ENCODE peak calls at places on chromosomes 6 and 20, in eight cellular contexts. F, A, Y, E, J, M, O and C are unnamed samples.

GRCh38 chr6:164085552-164086325 is 671.2 kb downstream of the QKI start:
- DNase-seq in F (no peak), A (no peak), Y (no peak), E (peak), J (peak), M (no peak), O (no peak), C (no peak)

GRCh38 chr6:107823047-107823557 is 1.0 kb downstream of the SCML4 start:
- DNase-seq in F (no peak), A (no peak), Y (no peak), E (no peak), J (no peak), M (no peak), O (peak), C (no peak)

GRCh38 chr6:1004885-1005635 is 306.8 kb upstream of the FOXQ1 start:
- DNase-seq in F (no peak), A (no peak), Y (no peak), E (peak), J (no peak), M (no peak), O (no peak), C (no peak)

GRCh38 chr6:117482240-117483003 is at the start of gene DCBLD1:
- DNase-seq in F (peak), A (peak), Y (peak), E (peak), J (peak), M (peak), O (peak), C (peak)

GRCh38 chr6:80182291-80182690 is 75.8 kb downstream of the BCKDHB start:
- DNase-seq in F (no peak), A (no peak), Y (no peak), E (peak), J (no peak), M (no peak), O (no peak), C (no peak)

GRCh38 chr6:133804263-133804662 is 84.7 kb upstream of the TCF21 start:
- DNase-seq in F (no peak), A (no peak), Y (no peak), E (no peak), J (no peak), M (no peak), O (no peak), C (no peak)

GRCh38 chr20:44642203-44643153 is 9.0 kb downstream of the ADA start:
- DNase-seq in F (peak), A (peak), Y (peak), E (peak), J (peak), M (peak), O (peak), C (peak)

GRCh38 chr6:34391023-34391485 is 1.4 kb downstream of the NUDT3 start:
- DNase-seq in F (no peak), A (no peak), Y (no peak), E (peak), J (peak), M (no peak), O (peak), C (peak)

GRCh38 chr6:146041282-146041681 is 12.4 kb downstream of the GRM1 start:
- DNase-seq in F (no peak), A (peak), Y (no peak), E (peak), J (no peak), M (no peak), O (no peak), C (peak)

GRCh38 chr6:17200395-17200794 is 80.8 kb upstream of the RBM24 start:
- DNase-seq in F (no peak), A (peak), Y (no peak), E (no peak), J (no peak), M (no peak), O (no peak), C (no peak)

GRCh38 chr6:117384659-117385058 is 41.1 kb downstream of the ROS1 start:
- DNase-seq in F (no peak), A (no peak), Y (no peak), E (no peak), J (no peak), M (peak), O (no peak), C (no peak)

GRCh38 chr6:29631860-29632731 is 887 bp downstream of the GABBR1 start:
- DNase-seq in F (peak), A (peak), Y (peak), E (peak), J (peak), M (peak), O (peak), C (peak)

GRCh38 chr6:157438611-157439109 is 57.7 kb downstream of the ZDHHC14 start:
- DNase-seq in F (no peak), A (no peak), Y (no peak), E (no peak), J (no peak), M (no peak), O (no peak), C (no peak)

GRCh38 chr6:17877196-17877889 is 110.1 kb downstream of the KIF13A start:
- DNase-seq in F (no peak), A (no peak), Y (no peak), E (peak), J (no peak), M (no peak), O (no peak), C (no peak)

GRCh38 chr6:501891-502601 is 110.5 kb downstream of the IRF4 start:
- DNase-seq in F (no peak), A (no peak), Y (no peak), E (no peak), J (no peak), M (no peak), O (peak), C (no peak)

GRCh38 chr6:97524846-97525245 is 241.8 kb upstream of the MMS22L start:
- DNase-seq in F (no peak), A (peak), Y (no peak), E (peak), J (no peak), M (no peak), O (no peak), C (peak)

GRCh38 chr20:4664691-4665360 is 56.9 kb upstream of the PRND start:
- DNase-seq in F (no peak), A (no peak), Y (no peak), E (no peak), J (no peak), M (no peak), O (no peak), C (no peak)

GRCh38 chr6:109671721-109672120 is 19.3 kb downstream of the AK9 start:
- DNase-seq in F (no peak), A (no peak), Y (no peak), E (peak), J (no peak), M (no peak), O (no peak), C (no peak)

GRCh38 chr6:118207947-118208346 is 300.9 kb downstream of the SLC35F1 start:
- DNase-seq in F (no peak), A (no peak), Y (no peak), E (no peak), J (no peak), M (no peak), O (no peak), C (no peak)

GRCh38 chr20:16030253-16030652 is 543.0 kb downstream of the KIF16B start:
- DNase-seq in F (no peak), A (no peak), Y (no peak), E (no peak), J (no peak), M (no peak), O (no peak), C (no peak)

GRCh38 chr20:47300071-47300470 is 56.4 kb downstream of the ZMYND8 start:
- DNase-seq in F (no peak), A (no peak), Y (no peak), E (peak), J (no peak), M (no peak), O (no peak), C (no peak)

GRCh38 chr6:25026723-25027122 is 91.0 kb upstream of the RIPOR2 start:
- DNase-seq in F (no peak), A (no peak), Y (peak), E (no peak), J (no peak), M (no peak), O (no peak), C (no peak)
- TF ChIP-seq CTCF in F (no peak), A (no peak), Y (no peak), E (no peak), J (no peak), M (no peak), O (no peak), C (no peak)

GRCh38 chr20:32018269-32019155 is 8.3 kb downstream of the CCM2L start:
- DNase-seq in F (peak), A (peak), Y (peak), E (no peak), J (peak), M (peak), O (peak), C (peak)
- TF ChIP-seq CTCF in F (no peak), A (peak), Y (no peak), E (no peak), J (no peak), M (no peak), O (no peak), C (peak)

DNA sequence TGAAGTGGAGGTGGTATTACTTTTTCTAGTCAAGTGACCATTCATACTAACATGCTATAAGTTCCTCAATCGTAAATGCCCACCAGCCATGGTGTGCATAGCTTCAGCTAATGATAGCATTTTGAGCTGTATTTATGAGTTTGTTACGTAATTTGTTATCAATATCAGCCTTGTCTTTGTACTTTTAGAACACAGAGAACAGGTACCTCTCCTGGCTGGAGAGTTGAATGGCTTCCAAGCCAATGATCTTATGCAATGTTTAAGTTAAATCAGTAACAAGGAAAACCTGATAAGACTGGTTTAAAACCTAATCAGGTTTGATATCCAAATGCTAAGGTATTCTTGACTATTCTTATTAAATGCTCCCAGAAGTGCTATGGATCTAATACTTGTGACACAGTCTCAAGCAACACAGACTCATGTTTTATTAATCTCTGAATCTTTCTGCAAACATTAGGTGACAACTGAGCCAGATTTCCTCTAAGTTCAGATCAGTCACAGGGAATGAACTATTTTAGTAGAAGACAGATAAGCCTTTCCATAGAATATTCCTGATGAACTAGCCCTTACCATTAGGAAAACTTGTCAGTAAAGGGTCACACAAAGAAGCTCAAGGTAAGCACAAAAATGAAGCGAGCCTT is 154.8 kb downstream of the PTPRK start:
- DNase-seq in F (no peak), A (no peak), Y (no peak), E (no peak), J (no peak), M (peak), O (no peak), C (no peak)
- TF ChIP-seq CTCF in F (no peak), A (no peak), Y (no peak), E (no peak), J (no peak), M (no peak), O (no peak), C (no peak)

GRCh38 chr6:130744601-130745382 is 82.4 kb upstream of the SMLR1 start:
- DNase-seq in F (no peak), A (no peak), Y (no peak), E (no peak), J (no peak), M (no peak), O (no peak), C (no peak)

GRCh38 chr6:130754786-130755367 is 72.3 kb upstream of the SMLR1 start:
- DNase-seq in F (no peak), A (no peak), Y (no peak), E (no peak), J (no peak), M (no peak), O (no peak), C (no peak)

GRCh38 chr6:130752292-130752691 is 74.9 kb upstream of the SMLR1 start:
- DNase-seq in F (no peak), A (no peak), Y (no peak), E (no peak), J (no peak), M (no peak), O (no peak), C (no peak)

DNA sequence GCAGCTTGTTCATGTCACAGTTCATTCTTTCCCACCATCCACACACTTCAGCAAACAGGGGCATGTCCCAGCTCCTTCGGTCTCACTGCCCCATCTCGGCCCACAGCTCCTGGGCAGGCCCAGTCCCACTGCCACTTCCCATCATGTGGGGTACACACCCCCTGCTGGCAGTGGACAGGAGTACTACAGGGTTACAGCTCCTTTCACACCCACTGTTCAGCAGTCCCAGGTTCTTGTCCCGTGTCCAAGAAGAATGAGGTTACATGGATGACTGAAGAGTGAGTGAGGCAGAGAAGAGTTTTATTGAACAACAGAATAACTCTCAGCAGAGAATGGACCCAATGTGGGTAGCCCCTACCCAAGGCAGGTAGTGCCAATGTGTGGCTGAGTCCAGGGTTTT is 77.8 kb upstream of the SMLR1 start:
- DNase-seq in F (no peak), A (peak), Y (no peak), E (no peak), J (no peak), M (no peak), O (no peak), C (no peak)
- TF ChIP-seq CTCF in F (no peak), A (no peak), Y (no peak), E (no peak), J (no peak), M (no peak), O (no peak), C (peak)

DNA sequence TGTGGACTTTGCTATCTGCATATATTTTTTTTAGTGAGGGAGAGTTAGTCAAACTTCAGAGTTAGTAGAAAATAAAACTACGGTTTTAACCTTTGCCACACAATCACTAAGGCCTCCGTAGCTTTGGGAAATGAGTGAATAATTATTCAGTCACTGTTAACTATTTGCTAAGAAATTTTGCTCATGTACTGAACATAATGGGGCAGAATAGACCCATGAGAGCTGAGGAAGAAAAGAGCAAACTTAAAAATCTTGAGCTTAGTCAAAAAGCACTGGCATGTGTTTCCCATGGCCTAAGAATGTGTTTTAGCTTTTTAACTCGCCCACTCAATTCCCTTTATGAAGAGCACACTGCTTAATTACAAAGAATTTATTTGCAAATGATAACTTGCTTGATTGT is 60.4 kb upstream of the SUPT3H start:
- DNase-seq in F (no peak), A (no peak), Y (no peak), E (no peak), J (no peak), M (no peak), O (no peak), C (no peak)
- TF ChIP-seq CTCF in F (no peak), A (no peak), Y (no peak), E (no peak), J (no peak), M (no peak), O (no peak), C (no peak)

DNA sequence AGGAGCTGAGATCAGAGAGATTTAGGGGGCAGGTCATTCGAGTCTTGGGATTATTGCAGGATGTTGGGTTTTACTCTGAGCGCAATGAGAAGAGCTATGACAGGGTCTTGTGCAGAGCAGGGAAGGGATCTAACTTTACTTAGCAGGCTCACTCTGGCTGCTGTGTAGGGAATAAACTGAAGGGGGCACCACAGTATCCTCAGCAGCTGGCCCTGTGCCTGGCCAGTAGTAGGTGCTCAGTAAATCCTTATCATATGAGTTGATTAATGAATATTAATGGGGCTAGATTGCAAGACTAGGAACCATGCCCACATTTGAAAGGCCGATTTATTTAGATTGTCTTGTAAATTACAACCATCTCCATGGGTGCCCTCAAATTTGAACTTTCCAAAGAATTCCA is 4.6 kb upstream of the MDGA1 start:
- DNase-seq in F (no peak), A (no peak), Y (no peak), E (no peak), J (no peak), M (no peak), O (no peak), C (no peak)
- TF ChIP-seq CTCF in F (no peak), A (no peak), Y (no peak), E (no peak), J (no peak), M (no peak), O (peak), C (peak)

GRCh38 chr6:98846021-98846380 is 11.6 kb downstream of the POU3F2 start:
- DNase-seq in F (no peak), A (no peak), Y (no peak), E (no peak), J (no peak), M (no peak), O (no peak), C (no peak)
- TF ChIP-seq CTCF in F (no peak), A (no peak), Y (no peak), E (no peak), J (no peak), M (no peak), O (no peak), C (no peak)

GRCh38 chr20:661474-662288 is 8.7 kb upstream of the SRXN1 start:
- DNase-seq in F (no peak), A (peak), Y (no peak), E (no peak), J (no peak), M (no peak), O (no peak), C (no peak)

GRCh38 chr20:664576-664975 is 11.0 kb downstream of the SCRT2 start:
- DNase-seq in F (no peak), A (no peak), Y (no peak), E (no peak), J (no peak), M (no peak), O (no peak), C (no peak)

GRCh38 chr20:663315-664090 is 10.5 kb upstream of the SRXN1 start:
- DNase-seq in F (no peak), A (peak), Y (no peak), E (no peak), J (no peak), M (no peak), O (no peak), C (no peak)

GRCh38 chr20:664151-664550 is 11.2 kb upstream of the SRXN1 start:
- DNase-seq in F (no peak), A (peak), Y (no peak), E (no peak), J (no peak), M (no peak), O (no peak), C (no peak)

DNA sequence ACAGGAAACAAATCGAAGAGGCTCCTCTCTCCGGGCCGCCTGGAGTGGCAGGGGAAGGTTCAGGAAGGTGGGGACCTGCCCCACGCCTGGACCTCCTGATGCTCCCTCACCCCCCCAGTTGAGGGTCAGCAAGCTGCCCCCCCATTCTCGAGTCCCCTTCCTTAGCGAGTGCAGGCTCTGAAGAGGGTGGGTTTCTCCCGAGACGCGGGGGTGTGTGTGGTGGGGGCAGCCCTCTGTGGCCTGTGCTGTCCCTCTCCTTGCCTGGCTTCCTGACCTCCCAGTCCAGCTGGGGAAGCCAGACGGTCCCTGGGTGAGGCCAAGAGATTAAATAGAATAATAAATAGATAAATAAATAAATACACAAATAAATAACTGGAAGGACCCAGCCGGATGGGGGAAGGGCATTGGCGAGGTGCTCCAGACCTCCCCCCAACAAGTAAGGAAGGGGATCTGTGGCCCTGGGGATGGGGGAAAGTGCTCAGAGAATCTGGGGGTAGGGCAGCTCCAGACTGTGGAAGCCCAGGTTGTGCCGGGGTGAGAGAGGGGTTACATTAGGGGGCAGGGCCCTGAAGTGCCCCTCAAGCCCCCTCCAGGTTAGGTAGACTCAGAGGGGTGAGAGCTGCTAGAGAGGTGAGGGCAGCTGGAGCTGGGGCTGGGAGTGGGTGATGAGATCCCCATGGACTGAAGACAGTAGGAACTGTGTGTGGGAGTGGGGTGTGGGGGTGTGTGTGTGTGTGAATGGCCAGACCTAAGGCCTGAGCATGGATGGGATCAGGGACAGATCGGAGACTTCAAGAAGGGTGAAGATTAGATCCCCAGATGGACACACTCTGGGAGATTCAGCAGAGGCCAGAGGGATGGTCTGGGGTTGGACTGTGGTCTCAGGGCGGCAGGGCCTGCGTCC is 9.5 kb upstream of the SRXN1 start:
- DNase-seq in F (no peak), A (no peak), Y (no peak), E (no peak), J (no peak), M (no peak), O (no peak), C (no peak)
- TF ChIP-seq CTCF in F (no peak), A (no peak), Y (no peak), E (no peak), J (no peak), M (no peak), O (no peak), C (no peak)